ENCODE peak calls at places on chromosomes 6 and 20, in four cellular contexts. One of them, this sample, is unnamed. For H3K9me3, the result is how much of the 10 kb centered on the place peaks cover.

GRCh38 chr6:136345145-136345544 is 55.5 kb upstream of the BCLAF1 start:
- DNase-seq in tibial nerve: no peak
- DNase-seq in uterus: no peak
- DNase-seq in testis: no peak
- DNase-seq in this sample: no peak

GRCh38 chr20:17557675-17558006 is 12.2 kb upstream of the DSTN start:
- DNase-seq in tibial nerve: no peak
- DNase-seq in testis: no peak
- DNase-seq in uterus: no peak
- DNase-seq in this sample: peak

GRCh38 chr20:19735446-19735845 is 22.6 kb upstream of the RIN2 start:
- DNase-seq in tibial nerve: peak
- DNase-seq in uterus: peak
- DNase-seq in testis: peak
- DNase-seq in this sample: peak

GRCh38 chr6:152975204-152975915 is 7.5 kb downstream of the FBXO5 start:
- DNase-seq in testis: no peak
- DNase-seq in uterus: no peak
- DNase-seq in tibial nerve: no peak
- DNase-seq in this sample: no peak

GRCh38 chr20:1567392-1568165 is 10.1 kb upstream of the SIRPD start:
- DNase-seq in testis: no peak
- DNase-seq in tibial nerve: no peak
- DNase-seq in uterus: no peak
- DNase-seq in this sample: no peak

GRCh38 chr6:31122803-31123706 is 2.8 kb upstream of the CDSN start:
- DNase-seq in tibial nerve: no peak
- DNase-seq in uterus: peak
- DNase-seq in testis: peak
- DNase-seq in this sample: peak

GRCh38 chr6:133551847-133552331 is 310.7 kb downstream of the EYA4 start:
- DNase-seq in testis: no peak
- DNase-seq in tibial nerve: no peak
- DNase-seq in uterus: peak
- DNase-seq in this sample: peak

GRCh38 chr20:3202965-3203314 is 1.5 kb downstream of the DDRGK1 start:
- DNase-seq in uterus: no peak
- DNase-seq in tibial nerve: no peak
- DNase-seq in testis: no peak
- DNase-seq in this sample: no peak

GRCh38 chr6:129860901-129861665 is at the start of gene TMEM244:
- DNase-seq in uterus: no peak
- DNase-seq in testis: no peak
- DNase-seq in tibial nerve: no peak
- DNase-seq in this sample: no peak

GRCh38 chr6:134173936-134174789 is 121.7 kb upstream of the SLC2A12 start:
- DNase-seq in tibial nerve: peak
- DNase-seq in testis: peak
- DNase-seq in uterus: peak
- DNase-seq in this sample: peak

GRCh38 chr6:37650071-37650481 is 47.6 kb downstream of the MDGA1 start:
- DNase-seq in testis: no peak
- DNase-seq in uterus: no peak
- DNase-seq in tibial nerve: no peak
- DNase-seq in this sample: peak

GRCh38 chr6:10880366-10880765 is 1.5 kb downstream of the GCM2 start:
- DNase-seq in uterus: no peak
- DNase-seq in testis: no peak
- DNase-seq in tibial nerve: no peak
- DNase-seq in this sample: no peak

GRCh38 chr20:939606-940005 is 23.5 kb upstream of the ANGPT4 start:
- DNase-seq in uterus: no peak
- DNase-seq in testis: no peak
- DNase-seq in tibial nerve: no peak
- DNase-seq in this sample: no peak

GRCh38 chr20:62910217-62910766 is 16.0 kb downstream of the DIDO1 start:
- DNase-seq in tibial nerve: no peak
- DNase-seq in uterus: no peak
- DNase-seq in testis: no peak
- DNase-seq in this sample: no peak

GRCh38 chr20:62910777-62911497 is 15.4 kb downstream of the DIDO1 start:
- DNase-seq in uterus: no peak
- DNase-seq in testis: no peak
- DNase-seq in tibial nerve: no peak
- DNase-seq in this sample: no peak

GRCh38 chr20:62906647-62907375 is 19.5 kb downstream of the DIDO1 start:
- DNase-seq in uterus: no peak
- DNase-seq in tibial nerve: no peak
- DNase-seq in testis: no peak
- DNase-seq in this sample: no peak

GRCh38 chr20:62907377-62908317 is 18.7 kb downstream of the DIDO1 start:
- DNase-seq in testis: no peak
- DNase-seq in uterus: no peak
- DNase-seq in tibial nerve: no peak
- DNase-seq in this sample: no peak

GRCh38 chr20:62908971-62909791 is 17.1 kb downstream of the DIDO1 start:
- DNase-seq in uterus: no peak
- DNase-seq in tibial nerve: no peak
- DNase-seq in testis: no peak
- DNase-seq in this sample: no peak
- TF ChIP-seq POLR2A in uterus: no peak
- TF ChIP-seq POLR2A in tibial nerve: no peak
- TF ChIP-seq POLR2A in testis: no peak
- TF ChIP-seq POLR2A in this sample: no peak

GRCh38 chr6:167576050-167576741 is 250.5 kb upstream of the AFDN start:
- DNase-seq in tibial nerve: peak
- DNase-seq in testis: peak
- DNase-seq in uterus: no peak
- DNase-seq in this sample: no peak

GRCh38 chr6:167578371-167578901 is 248.3 kb upstream of the AFDN start:
- DNase-seq in tibial nerve: no peak
- DNase-seq in uterus: no peak
- DNase-seq in testis: peak
- DNase-seq in this sample: no peak

GRCh38 chr6:167577891-167578361 is 248.8 kb upstream of the AFDN start:
- DNase-seq in testis: peak
- DNase-seq in uterus: no peak
- DNase-seq in tibial nerve: peak
- DNase-seq in this sample: no peak

GRCh38 chr6:167575201-167575696 is 250.4 kb downstream of the TTLL2 start:
- DNase-seq in testis: peak
- DNase-seq in tibial nerve: peak
- DNase-seq in uterus: no peak
- DNase-seq in this sample: no peak

DNA sequence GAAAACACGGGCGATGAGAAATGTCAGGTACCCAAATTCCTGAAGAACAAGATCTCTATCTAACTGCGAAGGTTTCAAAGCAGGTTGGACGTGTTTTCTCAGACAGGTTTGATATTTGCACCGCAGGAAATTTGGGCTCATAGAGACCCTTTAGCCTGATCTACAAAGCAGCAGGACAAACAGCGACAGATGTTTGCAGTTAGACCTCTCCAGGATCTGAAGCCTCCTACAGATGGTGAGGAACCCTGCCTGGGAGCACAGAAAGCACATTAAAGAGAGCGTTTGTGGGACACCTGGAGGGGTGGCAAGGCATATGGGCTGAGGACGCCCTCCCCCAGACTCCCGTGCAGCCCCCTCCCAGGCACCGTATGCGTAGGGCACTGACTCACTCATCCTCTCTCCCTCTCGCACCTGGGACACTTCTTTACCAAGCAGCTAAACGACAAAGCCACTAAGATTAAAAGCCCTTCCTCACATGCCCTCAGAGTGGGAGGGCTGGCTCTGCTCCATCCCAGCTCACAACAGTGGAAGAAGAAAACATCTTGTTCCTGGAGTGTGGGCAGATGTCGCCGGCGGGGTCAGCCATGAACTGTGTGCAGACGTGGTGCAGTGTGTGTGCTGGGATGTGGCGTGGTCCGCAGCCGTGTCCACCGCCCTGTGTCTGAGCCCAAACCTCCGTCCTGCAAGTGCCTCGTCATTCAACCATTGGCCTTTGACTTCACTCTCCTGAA is 249.7 kb upstream of the AFDN start:
- DNase-seq in uterus: no peak
- DNase-seq in tibial nerve: peak
- DNase-seq in testis: peak
- DNase-seq in this sample: no peak
- H3K9me3 ChIP-seq in uterus: under half
- H3K9me3 ChIP-seq in tibial nerve: under half
- H3K9me3 ChIP-seq in testis: under half
- H3K9me3 ChIP-seq in this sample: under half

DNA sequence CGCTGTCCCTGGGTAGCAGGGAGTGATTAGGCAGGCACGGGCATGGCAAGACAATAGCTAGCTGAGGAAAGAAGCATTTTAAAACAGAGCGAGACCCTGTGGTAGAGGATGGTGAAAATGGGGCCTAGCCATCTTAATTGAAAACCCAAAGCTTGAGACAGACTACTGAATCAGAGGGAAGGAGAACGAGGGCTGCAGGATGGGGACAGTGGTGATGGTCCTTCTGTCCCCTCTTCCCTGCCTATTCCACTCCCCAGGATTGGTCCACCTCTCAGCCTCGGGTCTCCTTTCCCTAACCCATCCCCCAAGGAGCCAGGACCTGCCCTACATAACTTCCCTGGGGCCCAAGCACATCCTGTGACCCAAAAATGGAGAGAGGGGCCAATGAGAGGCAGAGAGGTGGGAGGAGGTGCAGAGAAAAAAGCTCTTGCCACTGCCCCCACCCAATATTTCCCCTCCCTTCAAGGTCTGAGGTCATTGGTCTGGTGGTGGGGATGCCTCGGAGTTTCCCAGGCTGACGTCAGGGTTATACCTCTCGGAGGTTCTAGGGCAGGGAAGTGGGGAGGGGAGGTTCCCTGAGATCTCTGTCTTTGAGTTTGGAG is 884 bp upstream of the CUTA start:
- DNase-seq in testis: no peak
- DNase-seq in uterus: peak
- DNase-seq in tibial nerve: no peak
- DNase-seq in this sample: no peak
- TF ChIP-seq POLR2A in testis: no peak
- TF ChIP-seq POLR2A in uterus: no peak
- TF ChIP-seq POLR2A in tibial nerve: no peak
- TF ChIP-seq POLR2A in this sample: no peak

GRCh38 chr20:39880890-39881289 is 808.1 kb downstream of the MAFB start:
- DNase-seq in uterus: no peak
- DNase-seq in tibial nerve: no peak
- DNase-seq in testis: no peak
- DNase-seq in this sample: no peak
- H3K9me3 ChIP-seq in uterus: under half
- H3K9me3 ChIP-seq in tibial nerve: under half
- H3K9me3 ChIP-seq in testis: under half
- H3K9me3 ChIP-seq in this sample: under half

DNA sequence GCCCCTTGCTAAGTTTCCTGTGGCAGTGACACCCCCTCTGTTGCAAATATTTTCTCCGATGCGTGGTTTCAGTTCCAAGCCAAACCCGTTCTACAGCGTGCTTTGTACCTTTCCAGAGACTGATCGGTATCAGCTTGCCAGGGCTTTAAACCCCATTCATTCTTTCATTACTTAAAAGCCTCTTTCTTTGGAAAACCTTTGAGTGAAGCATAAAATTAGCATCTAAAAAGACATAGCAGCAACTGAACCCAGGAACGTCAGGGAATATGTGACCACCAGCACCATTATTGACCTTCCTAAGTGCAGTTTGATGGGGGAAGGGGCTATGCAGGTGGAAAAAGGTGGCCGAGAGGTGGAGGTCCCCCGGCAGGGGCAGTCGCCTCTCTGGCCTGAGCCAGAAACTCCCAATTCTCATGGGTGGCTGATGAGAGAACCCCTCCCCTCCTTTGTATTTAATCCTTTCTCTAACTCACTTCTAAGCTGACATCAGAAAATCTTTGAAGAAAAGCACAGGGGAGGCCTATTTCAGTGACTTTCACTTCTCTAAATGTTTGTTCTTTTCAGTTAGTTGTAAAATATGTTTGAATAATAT is 89.4 kb downstream of the RSPH3 start:
- DNase-seq in tibial nerve: no peak
- DNase-seq in uterus: no peak
- DNase-seq in testis: no peak
- DNase-seq in this sample: peak
- TF ChIP-seq POLR2A in tibial nerve: no peak
- TF ChIP-seq POLR2A in uterus: no peak
- TF ChIP-seq POLR2A in testis: no peak
- TF ChIP-seq POLR2A in this sample: no peak